ENCODE peak calls at places on chromosomes 11 and 22, in ten cellular contexts. One of them, this sample, is unnamed.

GRCh38 chr11:64080390-64080789 is 44.7 kb downstream of the FLRT1 start:
- DNase-seq in tibial artery: no peak
- DNase-seq in nephron progenitor cell: no peak
- DNase-seq in heart right ventricle: no peak
- DNase-seq in fibroblast of mammary gland: no peak
- DNase-seq in GM13976: no peak
- DNase-seq in esophagus squamous epithelium: no peak
- DNase-seq in Calu3: no peak
- DNase-seq in transverse colon: no peak
- DNase-seq in A673: no peak
- DNase-seq in this sample: no peak

GRCh38 chr22:17349172-17349571 is 20.1 kb upstream of the CECR2 start:
- DNase-seq in A673: no peak
- DNase-seq in transverse colon: no peak
- DNase-seq in fibroblast of mammary gland: no peak
- DNase-seq in tibial artery: no peak
- DNase-seq in heart right ventricle: no peak
- DNase-seq in GM13976: no peak
- DNase-seq in esophagus squamous epithelium: no peak
- DNase-seq in nephron progenitor cell: no peak
- DNase-seq in Calu3: no peak
- DNase-seq in this sample: no peak

GRCh38 chr11:122791411-122791810 is 46.9 kb upstream of the CRTAM start:
- DNase-seq in fibroblast of mammary gland: peak; percentile 77
- DNase-seq in transverse colon: no peak
- DNase-seq in heart right ventricle: no peak
- DNase-seq in tibial artery: no peak
- DNase-seq in esophagus squamous epithelium: no peak
- DNase-seq in nephron progenitor cell: no peak
- DNase-seq in GM13976: no peak
- DNase-seq in A673: no peak
- DNase-seq in Calu3: no peak
- DNase-seq in this sample: no peak

GRCh38 chr11:3058753-3059664 is 1.8 kb upstream of the CARS1 start:
- DNase-seq in nephron progenitor cell: no peak
- DNase-seq in esophagus squamous epithelium: no peak
- DNase-seq in Calu3: peak; percentile 35
- DNase-seq in heart right ventricle: no peak
- DNase-seq in fibroblast of mammary gland: peak; percentile 92
- DNase-seq in transverse colon: no peak
- DNase-seq in A673: no peak
- DNase-seq in GM13976: no peak
- DNase-seq in tibial artery: peak; percentile 57
- DNase-seq in this sample: no peak

GRCh38 chr22:28793976-28794584 is 6.3 kb downstream of the XBP1 start:
- DNase-seq in fibroblast of mammary gland: no peak
- DNase-seq in heart right ventricle: no peak
- DNase-seq in nephron progenitor cell: no peak
- DNase-seq in transverse colon: no peak
- DNase-seq in Calu3: no peak
- DNase-seq in A673: no peak
- DNase-seq in tibial artery: no peak
- DNase-seq in GM13976: no peak
- DNase-seq in esophagus squamous epithelium: no peak
- DNase-seq in this sample: no peak

GRCh38 chr22:17920145-17920605 is 104.2 kb downstream of the MICAL3 start:
- DNase-seq in heart right ventricle: peak; percentile 70
- DNase-seq in A673: no peak
- DNase-seq in Calu3: peak; percentile 55
- DNase-seq in tibial artery: no peak
- DNase-seq in esophagus squamous epithelium: no peak
- DNase-seq in transverse colon: peak; percentile 79
- DNase-seq in nephron progenitor cell: peak; percentile 35
- DNase-seq in fibroblast of mammary gland: peak; percentile 20
- DNase-seq in GM13976: no peak
- DNase-seq in this sample: no peak

GRCh38 chr11:45921561-45922424 is 663 bp upstream of the LARGE2 start:
- DNase-seq in esophagus squamous epithelium: no peak
- DNase-seq in GM13976: no peak
- DNase-seq in tibial artery: no peak
- DNase-seq in transverse colon: peak; percentile 53
- DNase-seq in nephron progenitor cell: peak; percentile 68
- DNase-seq in fibroblast of mammary gland: no peak
- DNase-seq in heart right ventricle: no peak
- DNase-seq in Calu3: peak; percentile 84
- DNase-seq in A673: peak; percentile 45
- DNase-seq in this sample: no peak

GRCh38 chr22:46650078-46650810 is 30.1 kb downstream of the GRAMD4 start:
- DNase-seq in fibroblast of mammary gland: no peak
- DNase-seq in esophagus squamous epithelium: no peak
- DNase-seq in heart right ventricle: no peak
- DNase-seq in Calu3: no peak
- DNase-seq in tibial artery: no peak
- DNase-seq in GM13976: no peak
- DNase-seq in transverse colon: no peak
- DNase-seq in A673: no peak
- DNase-seq in nephron progenitor cell: no peak
- DNase-seq in this sample: no peak

GRCh38 chr11:5684627-5685362 is at the start of gene TRIM5:
- DNase-seq in A673: peak; percentile 94
- DNase-seq in GM13976: peak; percentile 87
- DNase-seq in transverse colon: peak; percentile 87
- DNase-seq in esophagus squamous epithelium: peak; percentile 21
- DNase-seq in Calu3: peak; percentile 88
- DNase-seq in tibial artery: peak; percentile 93
- DNase-seq in heart right ventricle: peak; percentile 76
- DNase-seq in nephron progenitor cell: peak; percentile 73
- DNase-seq in fibroblast of mammary gland: peak; percentile 97
- DNase-seq in this sample: peak; percentile 94

GRCh38 chr11:64861227-64861970 is 16.9 kb upstream of the CDC42BPG start:
- DNase-seq in nephron progenitor cell: no peak
- DNase-seq in transverse colon: no peak
- DNase-seq in esophagus squamous epithelium: no peak
- DNase-seq in Calu3: no peak
- DNase-seq in GM13976: no peak
- DNase-seq in A673: no peak
- DNase-seq in tibial artery: no peak
- DNase-seq in fibroblast of mammary gland: no peak
- DNase-seq in heart right ventricle: no peak
- DNase-seq in this sample: no peak

GRCh38 chr22:50485221-50486131 is 1.2 kb upstream of the MIOX start:
- DNase-seq in transverse colon: no peak
- DNase-seq in Calu3: peak; percentile 69
- DNase-seq in nephron progenitor cell: no peak
- DNase-seq in esophagus squamous epithelium: no peak
- DNase-seq in GM13976: no peak
- DNase-seq in A673: peak; percentile 48
- DNase-seq in tibial artery: no peak
- DNase-seq in fibroblast of mammary gland: no peak
- DNase-seq in heart right ventricle: no peak
- DNase-seq in this sample: no peak

GRCh38 chr11:16248248-16248647 is 108.1 kb downstream of the SOX6 start:
- DNase-seq in heart right ventricle: no peak
- DNase-seq in Calu3: no peak
- DNase-seq in esophagus squamous epithelium: no peak
- DNase-seq in A673: no peak
- DNase-seq in nephron progenitor cell: no peak
- DNase-seq in fibroblast of mammary gland: no peak
- DNase-seq in transverse colon: no peak
- DNase-seq in tibial artery: no peak
- DNase-seq in GM13976: no peak
- DNase-seq in this sample: no peak

GRCh38 chr11:16252373-16252772 is 104.0 kb downstream of the SOX6 start:
- DNase-seq in transverse colon: no peak
- DNase-seq in fibroblast of mammary gland: no peak
- DNase-seq in nephron progenitor cell: no peak
- DNase-seq in A673: peak; percentile 46
- DNase-seq in heart right ventricle: no peak
- DNase-seq in tibial artery: no peak
- DNase-seq in esophagus squamous epithelium: no peak
- DNase-seq in Calu3: peak; percentile 13
- DNase-seq in GM13976: no peak
- DNase-seq in this sample: no peak
- TF ChIP-seq CTCF in transverse colon: peak; percentile 31
- TF ChIP-seq CTCF in fibroblast of mammary gland: no peak
- TF ChIP-seq CTCF in nephron progenitor cell: peak; percentile 20
- TF ChIP-seq CTCF in A673: peak; percentile 45
- TF ChIP-seq CTCF in heart right ventricle: no peak
- TF ChIP-seq CTCF in tibial artery: peak; percentile 10
- TF ChIP-seq CTCF in esophagus squamous epithelium: no peak
- TF ChIP-seq CTCF in Calu3: no peak
- TF ChIP-seq CTCF in GM13976: no peak
- TF ChIP-seq CTCF in this sample: no peak

GRCh38 chr11:126793596-126793995 is 207.0 kb downstream of the KIRREL3 start:
- DNase-seq in tibial artery: no peak
- DNase-seq in transverse colon: no peak
- DNase-seq in fibroblast of mammary gland: no peak
- DNase-seq in Calu3: no peak
- DNase-seq in A673: no peak
- DNase-seq in esophagus squamous epithelium: no peak
- DNase-seq in heart right ventricle: no peak
- DNase-seq in GM13976: no peak
- DNase-seq in nephron progenitor cell: no peak
- DNase-seq in this sample: no peak

GRCh38 chr11:126791446-126791845 is 209.1 kb downstream of the KIRREL3 start:
- DNase-seq in transverse colon: no peak
- DNase-seq in fibroblast of mammary gland: no peak
- DNase-seq in Calu3: no peak
- DNase-seq in tibial artery: no peak
- DNase-seq in nephron progenitor cell: no peak
- DNase-seq in GM13976: no peak
- DNase-seq in esophagus squamous epithelium: no peak
- DNase-seq in A673: no peak
- DNase-seq in heart right ventricle: no peak
- DNase-seq in this sample: no peak

GRCh38 chr11:126791991-126792390 is 208.6 kb downstream of the KIRREL3 start:
- DNase-seq in Calu3: no peak
- DNase-seq in fibroblast of mammary gland: peak; percentile 3
- DNase-seq in tibial artery: no peak
- DNase-seq in esophagus squamous epithelium: no peak
- DNase-seq in nephron progenitor cell: no peak
- DNase-seq in transverse colon: no peak
- DNase-seq in heart right ventricle: no peak
- DNase-seq in A673: no peak
- DNase-seq in GM13976: no peak
- DNase-seq in this sample: no peak

DNA sequence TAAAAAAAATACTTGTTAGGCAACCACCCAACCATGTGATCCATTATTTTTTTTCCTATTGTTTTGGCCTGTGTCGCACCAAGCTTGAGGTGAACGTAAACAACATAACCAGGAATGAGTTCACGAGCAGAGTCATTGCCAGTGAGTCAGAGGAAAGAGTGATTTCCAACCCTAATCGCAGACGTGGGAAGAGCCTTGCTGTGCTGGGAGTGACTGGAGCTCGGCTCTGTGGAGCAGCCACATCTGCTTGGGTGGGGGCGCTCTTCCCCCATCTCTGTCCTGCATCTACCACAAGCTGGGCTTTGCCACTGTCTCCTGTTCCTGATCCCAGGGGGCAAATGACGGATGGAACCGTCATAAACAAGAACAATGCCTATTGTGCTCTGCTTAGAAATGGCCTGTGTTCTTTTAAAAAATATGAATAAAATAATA is 210.0 kb downstream of the KIRREL3 start:
- DNase-seq in esophagus squamous epithelium: no peak
- DNase-seq in A673: peak; percentile 18
- DNase-seq in Calu3: no peak
- DNase-seq in nephron progenitor cell: no peak
- DNase-seq in GM13976: no peak
- DNase-seq in fibroblast of mammary gland: peak; percentile 85
- DNase-seq in transverse colon: no peak
- DNase-seq in tibial artery: no peak
- DNase-seq in heart right ventricle: no peak
- DNase-seq in this sample: no peak
- TF ChIP-seq CTCF in esophagus squamous epithelium: no peak
- TF ChIP-seq CTCF in A673: no peak
- TF ChIP-seq CTCF in Calu3: no peak
- TF ChIP-seq CTCF in nephron progenitor cell: no peak
- TF ChIP-seq CTCF in GM13976: no peak
- TF ChIP-seq CTCF in fibroblast of mammary gland: peak; percentile 5
- TF ChIP-seq CTCF in transverse colon: no peak
- TF ChIP-seq CTCF in tibial artery: no peak
- TF ChIP-seq CTCF in heart right ventricle: no peak
- TF ChIP-seq CTCF in this sample: no peak

GRCh38 chr11:15852179-15852578 is 504.2 kb downstream of the SOX6 start:
- DNase-seq in Calu3: peak; percentile 42
- DNase-seq in nephron progenitor cell: peak; percentile 16
- DNase-seq in esophagus squamous epithelium: no peak
- DNase-seq in transverse colon: peak; percentile 36
- DNase-seq in tibial artery: no peak
- DNase-seq in heart right ventricle: no peak
- DNase-seq in fibroblast of mammary gland: peak; percentile 23
- DNase-seq in GM13976: no peak
- DNase-seq in A673: peak; percentile 35
- DNase-seq in this sample: peak; percentile 3
- TF ChIP-seq CTCF in Calu3: peak; percentile 45
- TF ChIP-seq CTCF in nephron progenitor cell: peak; percentile 43
- TF ChIP-seq CTCF in esophagus squamous epithelium: peak; percentile 43
- TF ChIP-seq CTCF in transverse colon: peak; percentile 49
- TF ChIP-seq CTCF in tibial artery: no peak
- TF ChIP-seq CTCF in heart right ventricle: peak; percentile 49
- TF ChIP-seq CTCF in fibroblast of mammary gland: peak; percentile 51
- TF ChIP-seq CTCF in GM13976: peak; percentile 13
- TF ChIP-seq CTCF in A673: peak; percentile 63
- TF ChIP-seq CTCF in this sample: no peak

GRCh38 chr22:31446767-31447166 is 42.9 kb downstream of the EIF4ENIF1 start:
- DNase-seq in tibial artery: no peak
- DNase-seq in esophagus squamous epithelium: no peak
- DNase-seq in transverse colon: no peak
- DNase-seq in GM13976: no peak
- DNase-seq in Calu3: no peak
- DNase-seq in heart right ventricle: no peak
- DNase-seq in A673: no peak
- DNase-seq in fibroblast of mammary gland: no peak
- DNase-seq in nephron progenitor cell: no peak
- DNase-seq in this sample: no peak
- TF ChIP-seq CTCF in tibial artery: no peak
- TF ChIP-seq CTCF in esophagus squamous epithelium: no peak
- TF ChIP-seq CTCF in transverse colon: no peak
- TF ChIP-seq CTCF in GM13976: no peak
- TF ChIP-seq CTCF in Calu3: no peak
- TF ChIP-seq CTCF in heart right ventricle: no peak
- TF ChIP-seq CTCF in A673: no peak
- TF ChIP-seq CTCF in fibroblast of mammary gland: no peak
- TF ChIP-seq CTCF in nephron progenitor cell: no peak
- TF ChIP-seq CTCF in this sample: no peak